ENCODE peak calls at places on chromosomes 11 and 22, in six cellular contexts. R is activated effector memory CD4-positive, alpha-beta T cell treated with anti-CD3 and anti-CD28 coated beads, Interleukin-2, amount 50 U/mL, for 16 hours; I is heart right ventricle; V is RKO; K is amygdala; A is A549. Y is an unnamed sample.

GRCh38 chr11:76239483-76240142 is 33.3 kb upstream of the WNT11 start:
- DNase-seq in R (no peak), A (no peak), V (no peak), K (no peak), I (no peak), Y (no peak)

GRCh38 chr22:50070366-50070765 is 12.3 kb upstream of the TTLL8 start:
- DNase-seq in V (no peak), A (no peak), K (no peak), I (no peak), R (no peak), Y (no peak)

GRCh38 chr22:28799125-28799833 is 1.1 kb downstream of the XBP1 start:
- DNase-seq in V (peak; percentile 98), R (peak; percentile 68), I (peak; percentile 35), A (peak; percentile 71), K (no peak), Y (peak; percentile 80)

GRCh38 chr11:73969991-73970800 is 12.4 kb downstream of the UCP2 start:
- DNase-seq in R (no peak), V (no peak), A (no peak), I (no peak), K (no peak), Y (no peak)

GRCh38 chr11:76169473-76169881 is 36.8 kb downstream of the WNT11 start:
- DNase-seq in V (no peak), A (no peak), I (no peak), R (no peak), K (no peak), Y (no peak)

GRCh38 chr22:43895986-43896645 is 4.3 kb upstream of the PNPLA5 start:
- DNase-seq in I (no peak), V (no peak), A (no peak), R (no peak), K (no peak), Y (no peak)

GRCh38 chr11:14906614-14907392 is 14.8 kb upstream of the CYP2R1 start:
- DNase-seq in I (no peak), R (peak; percentile 61), V (no peak), A (no peak), K (no peak), Y (no peak)

GRCh38 chr11:63840356-63841060 is 1.6 kb downstream of the MARK2 start:
- DNase-seq in V (no peak), K (no peak), A (no peak), R (no peak), I (no peak), Y (no peak)

GRCh38 chr11:101584651-101585050 is 844 bp upstream of the TRPC6 start:
- DNase-seq in V (no peak), I (no peak), R (no peak), K (no peak), A (no peak), Y (no peak)

GRCh38 chr11:45456686-45457085 is 170.5 kb upstream of the SYT13 start:
- DNase-seq in I (no peak), K (no peak), V (no peak), A (no peak), R (no peak), Y (no peak)

GRCh38 chr11:117908261-117908895 is 20.8 kb downstream of the TMPRSS13 start:
- DNase-seq in I (no peak), A (no peak), V (no peak), K (no peak), R (peak; percentile 57), Y (no peak)

GRCh38 chr11:109933126-109933525 is 160.1 kb upstream of the ZC3H12C start:
- DNase-seq in V (no peak), I (no peak), A (no peak), R (no peak), K (no peak), Y (no peak)

GRCh38 chr11:119700536-119701346 is 28.3 kb downstream of the NECTIN1 start:
- DNase-seq in I (no peak), R (no peak), A (no peak), K (no peak), V (peak; percentile 72), Y (peak; percentile 50)